ENCODE peak calls at places on chromosome 1, in six cellular contexts. One of them, this sample, is unnamed.

GRCh38 chr1:160124709-160125478 is 9.3 kb downstream of the ATP1A2 start:
- DNase-seq in K562: no peak
- DNase-seq in A549: peak; percentile 90
- DNase-seq in astrocyte: peak; percentile 81
- DNase-seq in IMR-90: peak; percentile 89
- DNase-seq in neural progenitor cell: no peak
- DNase-seq in this sample: peak; percentile 94

GRCh38 chr1:180065408-180065807 is 89.3 kb upstream of the QSOX1 start:
- DNase-seq in K562: no peak
- DNase-seq in astrocyte: no peak
- DNase-seq in A549: no peak
- DNase-seq in IMR-90: no peak
- DNase-seq in neural progenitor cell: no peak
- DNase-seq in this sample: no peak

GRCh38 chr1:167592475-167592874 is 37.6 kb upstream of the RCSD1 start:
- DNase-seq in astrocyte: no peak
- DNase-seq in IMR-90: no peak
- DNase-seq in neural progenitor cell: no peak
- DNase-seq in K562: no peak
- DNase-seq in A549: no peak
- DNase-seq in this sample: no peak

GRCh38 chr1:36366091-36366661 is 19.5 kb downstream of the STK40 start:
- DNase-seq in IMR-90: peak; percentile 75
- DNase-seq in A549: no peak
- DNase-seq in neural progenitor cell: peak; percentile 78
- DNase-seq in K562: no peak
- DNase-seq in astrocyte: peak; percentile 50
- DNase-seq in this sample: peak; percentile 65

GRCh38 chr1:100087396-100087795 is 45.3 kb downstream of the SASS6 start:
- DNase-seq in astrocyte: peak; percentile 40
- DNase-seq in K562: no peak
- DNase-seq in neural progenitor cell: no peak
- DNase-seq in A549: no peak
- DNase-seq in IMR-90: no peak
- DNase-seq in this sample: no peak

GRCh38 chr1:185144233-185144632 is 12.5 kb downstream of the TRMT1L start:
- DNase-seq in astrocyte: peak; percentile 45
- DNase-seq in K562: no peak
- DNase-seq in IMR-90: peak; percentile 65
- DNase-seq in neural progenitor cell: no peak
- DNase-seq in A549: no peak
- DNase-seq in this sample: no peak

GRCh38 chr1:241848680-241849344 is 808 bp downstream of the EXO1 start:
- DNase-seq in astrocyte: no peak
- DNase-seq in A549: no peak
- DNase-seq in IMR-90: no peak
- DNase-seq in neural progenitor cell: peak; percentile 20
- DNase-seq in K562: peak; percentile 24
- DNase-seq in this sample: peak; percentile 15

GRCh38 chr1:1183833-1184775 is 10.4 kb downstream of the TTLL10 start:
- DNase-seq in A549: no peak
- DNase-seq in IMR-90: no peak
- DNase-seq in neural progenitor cell: no peak
- DNase-seq in astrocyte: no peak
- DNase-seq in K562: no peak
- DNase-seq in this sample: no peak

GRCh38 chr1:150507912-150508864 is at the start of gene ECM1:
- DNase-seq in A549: peak; percentile 59
- DNase-seq in IMR-90: peak; percentile 84
- DNase-seq in astrocyte: peak; percentile 74
- DNase-seq in neural progenitor cell: no peak
- DNase-seq in K562: peak; percentile 86
- DNase-seq in this sample: peak; percentile 82
- H3K4me2 ChIP-seq in A549: peak within 1 kb of the TSS; percentile 35
- H3K4me2 ChIP-seq in IMR-90: peak within 1 kb of the TSS; percentile 93
- H3K4me2 ChIP-seq in astrocyte: peak within 1 kb of the TSS; percentile 88
- H3K4me2 ChIP-seq in neural progenitor cell: no peak within 1 kb of the TSS
- H3K4me2 ChIP-seq in K562: peak within 1 kb of the TSS; percentile 81
- H3K4me2 ChIP-seq in this sample: no peak within 1 kb of the TSS

GRCh38 chr1:66243548-66244130 is 290.3 kb upstream of the SGIP1 start:
- DNase-seq in IMR-90: peak; percentile 25
- DNase-seq in A549: no peak
- DNase-seq in neural progenitor cell: no peak
- DNase-seq in K562: no peak
- DNase-seq in astrocyte: no peak
- DNase-seq in this sample: no peak
- H3K4me2 ChIP-seq in IMR-90: peak overlapping the region; percentile 29
- H3K4me2 ChIP-seq in A549: peak overlapping the region; percentile 18
- H3K4me2 ChIP-seq in neural progenitor cell: no peak overlapping the region
- H3K4me2 ChIP-seq in K562: no peak overlapping the region
- H3K4me2 ChIP-seq in astrocyte: peak overlapping the region; percentile 45
- H3K4me2 ChIP-seq in this sample: no peak overlapping the region

DNA sequence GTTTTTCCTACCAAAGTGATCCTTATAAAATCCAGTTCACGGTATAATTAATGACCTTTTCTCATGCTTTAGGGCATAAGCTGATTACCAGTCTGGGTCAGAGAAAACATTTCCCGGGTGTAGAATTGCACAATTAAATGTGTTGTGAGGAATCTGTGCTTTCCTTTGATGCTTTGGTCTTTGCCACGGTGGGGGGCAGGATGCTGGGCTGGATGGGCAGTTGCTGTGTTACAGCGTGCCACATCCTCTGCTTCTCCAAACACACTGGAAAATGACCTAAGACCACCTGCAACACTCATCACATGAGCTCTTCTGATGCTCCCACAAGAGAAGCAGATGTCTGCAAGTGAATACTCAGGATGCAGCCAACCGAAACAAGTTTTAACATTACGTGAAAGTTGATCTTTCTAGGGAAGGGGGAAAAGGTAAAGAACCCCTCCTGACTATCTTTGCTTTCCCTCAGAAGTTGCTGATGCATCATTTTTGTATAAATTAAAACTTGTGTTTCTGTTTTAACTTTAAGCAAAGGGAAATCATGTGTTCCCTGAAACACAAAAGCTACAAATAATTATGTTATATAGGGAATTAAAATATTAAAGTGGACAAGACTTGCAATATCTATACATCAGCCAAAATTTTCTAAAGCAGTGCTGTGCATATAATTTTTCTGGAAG is 515.3 kb upstream of the NR5A2 start:
- DNase-seq in neural progenitor cell: peak; percentile 80
- DNase-seq in astrocyte: no peak
- DNase-seq in K562: no peak
- DNase-seq in IMR-90: no peak
- DNase-seq in A549: no peak
- DNase-seq in this sample: peak; percentile 15
- H3K4me2 ChIP-seq in neural progenitor cell: peak overlapping the region; percentile 41
- H3K4me2 ChIP-seq in astrocyte: no peak overlapping the region
- H3K4me2 ChIP-seq in K562: no peak overlapping the region
- H3K4me2 ChIP-seq in IMR-90: no peak overlapping the region
- H3K4me2 ChIP-seq in A549: no peak overlapping the region
- H3K4me2 ChIP-seq in this sample: no peak overlapping the region

GRCh38 chr1:17875171-17875881 is 120.2 kb downstream of the ACTL8 start:
- DNase-seq in A549: no peak
- DNase-seq in neural progenitor cell: no peak
- DNase-seq in K562: no peak
- DNase-seq in IMR-90: peak; percentile 83
- DNase-seq in astrocyte: peak; percentile 69
- DNase-seq in this sample: no peak

GRCh38 chr1:17874231-17874630 is 119.1 kb downstream of the ACTL8 start:
- DNase-seq in astrocyte: peak; percentile 95
- DNase-seq in A549: no peak
- DNase-seq in K562: no peak
- DNase-seq in neural progenitor cell: no peak
- DNase-seq in IMR-90: peak; percentile 94
- DNase-seq in this sample: peak; percentile 66

GRCh38 chr1:17870679-17871078 is 115.5 kb downstream of the ACTL8 start:
- DNase-seq in A549: no peak
- DNase-seq in astrocyte: no peak
- DNase-seq in IMR-90: no peak
- DNase-seq in K562: no peak
- DNase-seq in neural progenitor cell: no peak
- DNase-seq in this sample: no peak

GRCh38 chr1:17874665-17875064 is 119.5 kb downstream of the ACTL8 start:
- DNase-seq in astrocyte: peak; percentile 96
- DNase-seq in A549: no peak
- DNase-seq in K562: no peak
- DNase-seq in IMR-90: peak; percentile 90
- DNase-seq in neural progenitor cell: peak; percentile 54
- DNase-seq in this sample: peak; percentile 78

DNA sequence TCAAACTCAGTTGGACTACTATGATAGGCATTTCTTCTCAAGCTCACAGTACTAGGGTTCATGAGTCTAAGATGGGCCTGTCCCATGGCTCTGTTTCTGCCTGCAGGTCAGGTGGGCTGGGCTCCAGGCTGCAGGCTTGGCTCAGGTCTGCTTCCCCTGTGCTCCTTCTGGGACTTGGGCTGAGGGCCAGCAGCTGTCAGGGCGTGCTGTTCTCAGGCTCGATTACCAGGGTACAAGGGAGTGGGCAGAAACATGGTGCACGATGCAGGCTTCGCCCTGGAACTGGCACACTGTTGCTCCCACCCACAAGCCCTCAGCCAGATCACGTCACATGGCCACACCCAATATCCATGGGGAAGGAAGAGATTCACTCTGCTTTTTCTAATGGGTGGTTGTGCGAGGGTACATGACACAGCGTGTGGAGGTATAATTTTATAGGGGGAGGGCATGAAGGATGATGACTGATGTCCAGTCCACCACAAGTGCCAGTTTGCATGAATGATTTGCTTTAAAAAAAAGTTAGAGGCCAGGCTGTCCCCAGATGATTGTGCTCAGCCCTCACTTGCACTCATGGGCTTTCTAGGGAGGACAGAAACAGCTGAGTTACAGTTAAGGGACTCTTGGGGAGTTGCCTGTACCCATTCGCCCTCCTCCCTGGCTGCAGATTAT is 118.0 kb downstream of the ACTL8 start:
- DNase-seq in neural progenitor cell: no peak
- DNase-seq in IMR-90: no peak
- DNase-seq in A549: no peak
- DNase-seq in K562: no peak
- DNase-seq in astrocyte: no peak
- DNase-seq in this sample: no peak
- H3K4me2 ChIP-seq in neural progenitor cell: no peak overlapping the region
- H3K4me2 ChIP-seq in IMR-90: no peak overlapping the region
- H3K4me2 ChIP-seq in A549: no peak overlapping the region
- H3K4me2 ChIP-seq in K562: no peak overlapping the region
- H3K4me2 ChIP-seq in astrocyte: no peak overlapping the region
- H3K4me2 ChIP-seq in this sample: no peak overlapping the region

This sample was measured in mesendoderm.